ENCODE peak calls at places on chromosomes 4 and X, in four cellular contexts. Z is HCT116, B is H1, S is SK-N-SH. R is an unnamed sample.

GRCh38 chr4:85448880-85449763 is 25.8 kb upstream of the ARHGAP24 start:
- DNase-seq in Z (no peak), B (no peak), S (peak; percentile 19), R (no peak)

GRCh38 chr4:140756292-140757219 is at the start of gene TBC1D9:
- DNase-seq in Z (peak; percentile 86), B (peak; percentile 79), S (peak; percentile 81), R (no peak)

GRCh38 chr4:84279678-84280077 is 219.4 kb downstream of the NKX6-1 start:
- DNase-seq in Z (no peak), B (no peak), S (no peak), R (no peak)

GRCh38 chr4:53562409-53562808 is 28.9 kb downstream of the LNX1 start:
- DNase-seq in Z (no peak), B (no peak), S (no peak), R (no peak)

GRCh38 chr4:102477657-102478056 is 23.5 kb upstream of the NFKB1 start:
- DNase-seq in Z (no peak), B (no peak), S (no peak), R (no peak)

GRCh38 chr4:123468479-123469031 is 72.0 kb downstream of the SPRY1 start:
- DNase-seq in Z (no peak), B (no peak), S (no peak), R (no peak)

GRCh38 chrX:74656079-74656745 is 41.8 kb upstream of the RLIM start:
- DNase-seq in Z (no peak), B (no peak), S (no peak), R (no peak)

GRCh38 chr4:48698029-48698901 is 81.8 kb downstream of the FRYL start:
- DNase-seq in Z (peak; percentile 44), B (no peak), S (no peak), R (peak; percentile 45)

GRCh38 chr4:86449746-86450145 is 89.9 kb upstream of the MAPK10 start:
- DNase-seq in Z (no peak), B (no peak), S (no peak), R (no peak)

GRCh38 chr4:38113136-38113535 is 152.9 kb downstream of the PTTG2 start:
- DNase-seq in Z (no peak), B (no peak), S (no peak), R (no peak)

GRCh38 chrX:53291596-53291995 is 10.2 kb upstream of the IQSEC2 start:
- DNase-seq in Z (no peak), B (no peak), S (no peak), R (no peak)

GRCh38 chr4:22515888-22516541 is at the start of gene ADGRA3:
- DNase-seq in Z (no peak), B (peak; percentile 81), S (peak; percentile 94), R (peak; percentile 45)

GRCh38 chr4:161329852-161330251 is 833.9 kb downstream of the FSTL5 start:
- DNase-seq in Z (no peak), B (no peak), S (no peak), R (no peak)

GRCh38 chr4:6362243-6362885 is 92.7 kb downstream of the WFS1 start:
- DNase-seq in Z (no peak), B (no peak), S (peak; percentile 58), R (no peak)

GRCh38 chr4:56215901-56216300 is 171.4 kb downstream of the AASDH start:
- DNase-seq in Z (peak; percentile 33), B (no peak), S (peak; percentile 17), R (no peak)

GRCh38 chrX:48083212-48083611 is 11.8 kb upstream of the ZNF630 start:
- DNase-seq in Z (peak; percentile 26), B (peak; percentile 49), S (peak; percentile 68), R (peak; percentile 52)

GRCh38 chr4:40482985-40483647 is 146.5 kb downstream of the RBM47 start:
- DNase-seq in Z (no peak), B (no peak), S (no peak), R (peak; percentile 13)

GRCh38 chrX:115017455-115017854 is at the start of gene IL13RA2:
- DNase-seq in Z (no peak), B (no peak), S (peak; percentile 2), R (peak; percentile 33)

GRCh38 chr4:68732653-68733466 is 62.4 kb upstream of the UGT2B15 start:
- DNase-seq in Z (no peak), B (no peak), S (no peak), R (no peak)

GRCh38 chrX:1486749-1487361 is 34.1 kb upstream of the ASMTL start:
- DNase-seq in Z (no peak), B (no peak), S (no peak), R (no peak)

GRCh38 chr4:86872135-86872534 is 20.1 kb downstream of the C4orf36 start:
- DNase-seq in Z (no peak), B (no peak), S (no peak), R (no peak)

GRCh38 chrX:115189110-115189509 is at the start of gene RBMXL3:
- DNase-seq in Z (no peak), B (no peak), S (no peak), R (no peak)

GRCh38 chrX:13485167-13485566 is 84.2 kb upstream of the EGFL6 start:
- DNase-seq in Z (no peak), B (no peak), S (no peak), R (no peak)

DNA sequence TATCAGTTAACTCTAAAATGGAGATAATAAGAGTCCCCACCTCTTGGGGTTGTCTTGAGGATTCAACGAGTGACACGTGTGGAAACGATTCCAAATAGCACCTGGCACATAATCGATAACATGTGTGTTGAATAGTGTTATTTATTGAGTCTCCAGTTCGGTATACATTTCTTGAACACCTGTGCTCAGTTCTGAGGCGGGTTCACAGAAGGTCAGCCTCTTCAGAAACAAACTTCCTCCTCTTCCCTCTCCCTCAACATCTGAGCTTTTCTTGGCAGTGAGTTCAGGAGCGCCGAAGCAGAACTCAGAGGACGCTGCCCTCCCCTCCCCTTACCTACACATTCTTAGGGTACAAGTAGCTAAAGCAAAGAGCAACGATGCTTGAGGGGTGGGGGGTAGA is 934 bp downstream of the PDHA1 start:
- DNase-seq in Z (no peak), B (no peak), S (no peak), R (no peak)
- TF ChIP-seq YY1 in Z (no peak), B (no peak), S (no peak), R (no peak)

GRCh38 chr4:150355858-150356455 is 226.0 kb upstream of the MAB21L2 start:
- DNase-seq in Z (no peak), B (no peak), S (no peak), R (no peak)

GRCh38 chr4:150357829-150358228 is 224.1 kb upstream of the MAB21L2 start:
- DNase-seq in Z (no peak), B (no peak), S (no peak), R (no peak)

GRCh38 chr4:150355404-150355803 is 226.5 kb upstream of the MAB21L2 start:
- DNase-seq in Z (no peak), B (no peak), S (no peak), R (no peak)

GRCh38 chr4:150354214-150354796 is 227.6 kb upstream of the MAB21L2 start:
- DNase-seq in Z (no peak), B (no peak), S (no peak), R (no peak)

DNA sequence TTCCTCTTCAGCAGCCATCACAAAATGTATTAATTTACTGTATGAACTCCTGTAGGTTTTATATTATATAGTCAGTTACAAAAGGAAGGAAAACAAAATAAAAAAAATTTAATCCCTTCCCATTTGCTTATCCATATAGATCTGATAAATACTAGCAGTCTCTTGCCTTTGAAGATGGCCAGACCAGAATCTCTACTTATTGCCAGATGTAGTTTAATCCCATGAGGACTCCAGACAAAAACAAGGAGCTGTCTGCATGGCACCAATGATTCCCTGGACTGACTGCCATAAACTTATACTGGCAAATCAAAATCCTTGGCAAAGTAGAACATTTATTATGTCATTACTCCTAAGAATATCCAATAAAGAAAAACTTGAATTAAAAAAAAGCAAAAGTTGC is 223.3 kb upstream of the MAB21L2 start:
- DNase-seq in Z (no peak), B (no peak), S (peak; percentile 32), R (no peak)
- H3K4me1 ChIP-seq in Z (no peaks in the 10 kb centered on the region), B (no peaks in the 10 kb centered on the region), S (peaks cover 10% of the 10 kb centered on the region), R (no peaks in the 10 kb centered on the region)

GRCh38 chr4:128951316-128951715 is 141.8 kb downstream of the JADE1 start:
- DNase-seq in Z (no peak), B (no peak), S (no peak), R (no peak)

GRCh38 chr4:128955751-128956150 is 137.6 kb downstream of the SCLT1 start:
- DNase-seq in Z (no peak), B (no peak), S (no peak), R (no peak)

GRCh38 chr4:128957459-128957858 is 135.9 kb downstream of the SCLT1 start:
- DNase-seq in Z (no peak), B (no peak), S (no peak), R (no peak)

GRCh38 chr4:128958194-128958593 is 135.1 kb downstream of the SCLT1 start:
- DNase-seq in Z (no peak), B (no peak), S (no peak), R (no peak)

DNA sequence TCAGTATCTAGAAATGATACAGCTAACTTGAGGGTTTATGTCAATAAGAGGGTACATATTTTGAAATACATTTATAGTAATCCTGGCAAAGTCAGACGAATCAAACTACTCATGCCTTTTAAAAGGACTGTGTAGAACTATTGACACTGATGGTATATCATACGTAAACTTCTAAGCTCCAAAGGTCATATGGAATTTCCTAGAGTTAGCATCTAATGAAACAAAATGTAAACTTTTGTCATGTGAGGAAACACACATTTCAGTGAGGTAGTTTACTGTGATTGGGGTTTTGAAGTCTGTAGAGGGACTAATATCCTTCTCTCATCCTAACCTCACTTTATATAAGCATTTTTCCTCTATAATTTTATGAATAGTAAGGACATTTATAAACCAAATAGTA is 138.4 kb downstream of the SCLT1 start:
- DNase-seq in Z (no peak), B (no peak), S (no peak), R (no peak)
- TF ChIP-seq YY1 in Z (no peak), B (no peak), S (no peak), R (no peak)

GRCh38 chr4:10104991-10105276 is 11.7 kb downstream of the WDR1 start:
- DNase-seq in Z (no peak), B (no peak), S (no peak), R (no peak)
- H3K4me1 ChIP-seq in Z (peaks cover 74% of the 10 kb centered on the region), B (peaks cover 21% of the 10 kb centered on the region), S (peaks cover 22% of the 10 kb centered on the region), R (peaks cover 28% of the 10 kb centered on the region)

GRCh38 chr4:137705171-137705783 is 173.0 kb upstream of the PCDH18 start:
- DNase-seq in Z (no peak), B (no peak), S (no peak), R (no peak)
- TF ChIP-seq YY1 in Z (no peak), B (no peak), S (no peak), R (no peak)

DNA sequence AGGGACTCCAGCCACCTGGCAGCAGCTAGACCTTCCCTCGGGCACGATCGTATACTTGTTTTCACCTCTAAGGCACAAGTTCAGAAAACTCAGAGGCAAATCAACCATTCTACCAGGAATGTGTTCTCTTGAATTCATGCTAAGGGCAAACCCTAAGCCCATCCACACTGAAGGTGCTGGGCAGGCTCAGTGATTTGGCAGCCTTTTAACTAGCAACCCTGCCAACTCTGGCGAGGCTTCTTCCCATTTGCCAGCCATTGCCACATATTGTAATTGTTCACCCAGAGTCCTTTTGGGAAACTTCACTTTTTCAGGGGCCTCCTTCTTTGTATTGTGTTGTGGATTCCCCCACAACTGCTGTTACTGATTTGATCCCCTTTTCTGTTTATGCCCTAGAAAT is 298.6 kb upstream of the LDB2 start:
- DNase-seq in Z (no peak), B (no peak), S (no peak), R (no peak)
- H3K4me1 ChIP-seq in Z (peaks cover 10% of the 10 kb centered on the region), B (no peaks in the 10 kb centered on the region), S (no peaks in the 10 kb centered on the region), R (no peaks in the 10 kb centered on the region)

DNA sequence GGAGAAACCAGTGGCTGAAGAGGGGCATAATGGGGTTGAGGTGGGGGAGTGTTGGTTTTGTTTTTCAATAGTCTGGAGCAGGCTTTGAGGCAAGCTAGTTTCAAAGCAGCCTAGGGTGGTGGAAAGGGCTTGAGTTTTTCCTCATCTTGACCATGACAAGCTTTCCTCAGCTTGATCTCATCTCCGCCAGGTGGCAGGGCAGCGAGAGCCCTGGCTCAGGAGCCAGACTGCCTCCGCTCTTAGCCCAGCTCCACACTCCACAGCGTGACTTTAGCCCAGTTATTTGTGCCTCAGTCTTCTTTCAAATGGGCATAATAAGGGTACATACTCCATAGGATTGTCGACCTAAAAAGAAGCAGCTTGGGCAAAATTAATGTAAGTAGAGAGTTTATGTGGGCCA is 29.9 kb upstream of the SOWAHD start:
- DNase-seq in Z (no peak), B (no peak), S (no peak), R (peak; percentile 37)
- TF ChIP-seq YY1 in Z (no peak), B (no peak), S (no peak), R (no peak)